ENCODE peak calls at places on chromosomes 2 and 18, in nine cellular contexts. One of them, this sample, is unnamed.
A peak's percentile ranks its signal among the peaks of the same experiment; 100 is the strongest.

GRCh38 chr2:121359170-121359569 is 74.2 kb upstream of the TFCP2L1 start:
- DNase-seq in EH: no peak
- DNase-seq in left cardiac atrium: no peak
- DNase-seq in H4: no peak
- DNase-seq in AG04449: no peak
- DNase-seq in Panc1: no peak
- DNase-seq in GM19239: no peak
- DNase-seq in NCI-H2081: no peak
- DNase-seq in NCI-H1417: no peak
- DNase-seq in this sample: no peak

GRCh38 chr2:44949329-44950151 is 8.0 kb downstream of the SIX3 start:
- DNase-seq in EH: peak; percentile 25
- DNase-seq in left cardiac atrium: no peak
- DNase-seq in H4: no peak
- DNase-seq in AG04449: no peak
- DNase-seq in Panc1: no peak
- DNase-seq in GM19239: no peak
- DNase-seq in NCI-H2081: no peak
- DNase-seq in NCI-H1417: peak; percentile 66
- DNase-seq in this sample: no peak

GRCh38 chr2:111143107-111143886 is 22.6 kb downstream of the BCL2L11 start:
- DNase-seq in EH: no peak
- DNase-seq in left cardiac atrium: no peak
- DNase-seq in H4: no peak
- DNase-seq in AG04449: no peak
- DNase-seq in Panc1: no peak
- DNase-seq in GM19239: no peak
- DNase-seq in NCI-H2081: no peak
- DNase-seq in NCI-H1417: no peak
- DNase-seq in this sample: no peak

GRCh38 chr2:4556136-4556535 is 852.8 kb downstream of the DCDC2C start:
- DNase-seq in EH: no peak
- DNase-seq in left cardiac atrium: no peak
- DNase-seq in H4: no peak
- DNase-seq in AG04449: no peak
- DNase-seq in Panc1: no peak
- DNase-seq in GM19239: no peak
- DNase-seq in NCI-H2081: no peak
- DNase-seq in NCI-H1417: no peak
- DNase-seq in this sample: no peak

GRCh38 chr2:66772618-66773017 is 337.7 kb downstream of the MEIS1 start:
- DNase-seq in EH: peak; percentile 7
- DNase-seq in left cardiac atrium: no peak
- DNase-seq in H4: no peak
- DNase-seq in AG04449: no peak
- DNase-seq in Panc1: no peak
- DNase-seq in GM19239: no peak
- DNase-seq in NCI-H2081: no peak
- DNase-seq in NCI-H1417: no peak
- DNase-seq in this sample: no peak

GRCh38 chr18:23077493-23078256 is 57.6 kb upstream of the CABLES1 start:
- DNase-seq in EH: peak; percentile 37
- DNase-seq in left cardiac atrium: no peak
- DNase-seq in H4: peak; percentile 22
- DNase-seq in AG04449: no peak
- DNase-seq in Panc1: no peak
- DNase-seq in GM19239: no peak
- DNase-seq in NCI-H2081: no peak
- DNase-seq in NCI-H1417: peak; percentile 10
- DNase-seq in this sample: no peak

GRCh38 chr2:29518988-29519925 is 402.1 kb downstream of the ALK start:
- DNase-seq in EH: peak; percentile 83
- DNase-seq in left cardiac atrium: no peak
- DNase-seq in H4: no peak
- DNase-seq in AG04449: peak; percentile 59
- DNase-seq in Panc1: no peak
- DNase-seq in GM19239: no peak
- DNase-seq in NCI-H2081: no peak
- DNase-seq in NCI-H1417: no peak
- DNase-seq in this sample: no peak

GRCh38 chr2:239190921-239191885 is 209.6 kb downstream of the HDAC4 start:
- DNase-seq in EH: no peak
- DNase-seq in left cardiac atrium: no peak
- DNase-seq in H4: no peak
- DNase-seq in AG04449: no peak
- DNase-seq in Panc1: no peak
- DNase-seq in GM19239: no peak
- DNase-seq in NCI-H2081: no peak
- DNase-seq in NCI-H1417: no peak
- DNase-seq in this sample: no peak

GRCh38 chr2:144886847-144887246 is 366.9 kb upstream of the ZEB2 start:
- DNase-seq in EH: no peak
- DNase-seq in left cardiac atrium: peak; percentile 68
- DNase-seq in H4: no peak
- DNase-seq in AG04449: no peak
- DNase-seq in Panc1: no peak
- DNase-seq in GM19239: no peak
- DNase-seq in NCI-H2081: no peak
- DNase-seq in NCI-H1417: no peak
- DNase-seq in this sample: peak; percentile 52

GRCh38 chr2:141714486-141714885 is 416.3 kb downstream of the LRP1B start:
- DNase-seq in EH: no peak
- DNase-seq in left cardiac atrium: no peak
- DNase-seq in H4: no peak
- DNase-seq in AG04449: no peak
- DNase-seq in Panc1: no peak
- DNase-seq in GM19239: no peak
- DNase-seq in NCI-H2081: no peak
- DNase-seq in NCI-H1417: no peak
- DNase-seq in this sample: no peak

GRCh38 chr18:3495691-3496090 is 45.7 kb downstream of the TGIF1 start:
- DNase-seq in EH: no peak
- DNase-seq in left cardiac atrium: no peak
- DNase-seq in H4: no peak
- DNase-seq in AG04449: no peak
- DNase-seq in Panc1: no peak
- DNase-seq in GM19239: no peak
- DNase-seq in NCI-H2081: no peak
- DNase-seq in NCI-H1417: no peak
- DNase-seq in this sample: no peak

GRCh38 chr2:229921101-229921891 is 513 bp downstream of the TRIP12 start:
- DNase-seq in EH: peak; percentile 78
- DNase-seq in left cardiac atrium: peak; percentile 82
- DNase-seq in H4: peak; percentile 48
- DNase-seq in AG04449: no peak
- DNase-seq in Panc1: no peak
- DNase-seq in GM19239: no peak
- DNase-seq in NCI-H2081: peak; percentile 71
- DNase-seq in NCI-H1417: peak; percentile 33
- DNase-seq in this sample: peak; percentile 75

GRCh38 chr2:222939208-222939846 is 78.5 kb downstream of the ACSL3 start:
- DNase-seq in EH: peak; percentile 78
- DNase-seq in left cardiac atrium: no peak
- DNase-seq in H4: peak; percentile 49
- DNase-seq in AG04449: no peak
- DNase-seq in Panc1: peak; percentile 60
- DNase-seq in GM19239: no peak
- DNase-seq in NCI-H2081: peak; percentile 61
- DNase-seq in NCI-H1417: peak; percentile 18
- DNase-seq in this sample: peak; percentile 37

This sample was measured in pons.